ENCODE peak calls at places on chromosomes 3 and 15, in six cellular contexts. J is heart right ventricle, C is psoas muscle, B is fibroblast of lung, A is left ventricle myocardium inferior, F is hepatocyte. N is an unnamed sample.
A peak's percentile ranks its signal among the peaks of the same experiment; 100 is the strongest.

GRCh38 chr15:73244333-73244732 is 124.4 kb downstream of the HCN4 start:
- DNase-seq in J (no peak), C (no peak), B (no peak), A (no peak), F (peak; percentile 42), N (no peak)

GRCh38 chr15:64246364-64247189 is 83.8 kb upstream of the PPIB start:
- DNase-seq in J (no peak), C (no peak), B (peak; percentile 95), A (no peak), F (peak; percentile 48), N (no peak)

GRCh38 chr3:74624301-74624700 is 9.8 kb upstream of the CNTN3 start:
- DNase-seq in J (no peak), C (no peak), B (peak; percentile 67), A (no peak), F (no peak), N (no peak)

GRCh38 chr3:73353661-73354217 is 271.0 kb downstream of the PDZRN3 start:
- DNase-seq in J (no peak), C (no peak), B (peak; percentile 50), A (no peak), F (no peak), N (no peak)

GRCh38 chr15:92580521-92580920 is 75.1 kb downstream of the FAM174B start:
- DNase-seq in J (no peak), C (no peak), B (no peak), A (no peak), F (no peak), N (no peak)

GRCh38 chr3:187025656-187026320 is 95.5 kb downstream of the ST6GAL1 start:
- DNase-seq in J (no peak), C (no peak), B (no peak), A (no peak), F (no peak), N (no peak)

GRCh38 chr3:98945006-98945626 is 43.6 kb upstream of the DCBLD2 start:
- DNase-seq in J (no peak), C (no peak), B (peak; percentile 91), A (no peak), F (no peak), N (no peak)

GRCh38 chr15:95653361-95653805 is 677.1 kb upstream of the NR2F2 start:
- DNase-seq in J (no peak), C (no peak), B (no peak), A (no peak), F (peak; percentile 10), N (no peak)

GRCh38 chr3:122576174-122576940 is 1.1 kb upstream of the PARP15 start:
- DNase-seq in J (no peak), C (no peak), B (no peak), A (no peak), F (no peak), N (no peak)

GRCh38 chr3:120039642-120040610 is 54.3 kb downstream of the GSK3B start:
- DNase-seq in J (no peak), C (no peak), B (no peak), A (no peak), F (peak; percentile 78), N (no peak)

GRCh38 chr15:92880796-92881569 is 19.1 kb upstream of the CHD2 start:
- DNase-seq in J (no peak), C (no peak), B (no peak), A (no peak), F (peak; percentile 37), N (no peak)

GRCh38 chr15:85142324-85142723 is 160.7 kb downstream of the PDE8A start:
- DNase-seq in J (no peak), C (no peak), B (peak; percentile 70), A (no peak), F (no peak), N (no peak)

GRCh38 chr15:85858586-85859375 is 64.1 kb upstream of the KLHL25 start:
- DNase-seq in J (peak; percentile 61), C (peak; percentile 70), B (peak; percentile 39), A (peak; percentile 50), F (peak; percentile 87), N (peak; percentile 75)

GRCh38 chr3:168044049-168044448 is 51.7 kb downstream of the GOLIM4 start:
- DNase-seq in J (no peak), C (no peak), B (no peak), A (no peak), F (no peak), N (no peak)

GRCh38 chr3:125357032-125357658 is 18.0 kb downstream of the ZNF148 start:
- DNase-seq in J (peak; percentile 69), C (peak; percentile 50), B (peak; percentile 62), A (peak; percentile 55), F (peak; percentile 29), N (peak; percentile 46)

GRCh38 chr15:68556139-68556990 is 22.4 kb upstream of the CORO2B start:
- DNase-seq in J (no peak), C (no peak), B (no peak), A (no peak), F (no peak), N (peak; percentile 28)

GRCh38 chr3:38986901-38987300 is 64.8 kb downstream of the SCN11A start:
- DNase-seq in J (no peak), C (no peak), B (no peak), A (no peak), F (no peak), N (no peak)

GRCh38 chr15:76206325-76206976 is 104.8 kb downstream of the ETFA start:
- DNase-seq in J (peak; percentile 85), C (peak; percentile 82), B (peak; percentile 67), A (peak; percentile 85), F (peak; percentile 68), N (peak; percentile 88)

GRCh38 chr3:169678122-169678521 is 14.6 kb upstream of the MECOM start:
- DNase-seq in J (no peak), C (no peak), B (no peak), A (no peak), F (no peak), N (no peak)

GRCh38 chr3:178562869-178563232 is 26.6 kb downstream of the KCNMB2 start:
- DNase-seq in J (no peak), C (no peak), B (peak; percentile 7), A (no peak), F (no peak), N (no peak)

GRCh38 chr15:54659668-54660067 is 537.1 kb downstream of the RSL24D1 start:
- DNase-seq in J (no peak), C (no peak), B (no peak), A (no peak), F (no peak), N (no peak)

GRCh38 chr3:66038726-66039589 is at the start of gene MAGI1:
- DNase-seq in J (peak; percentile 89), C (peak; percentile 88), B (peak; percentile 96), A (peak; percentile 87), F (peak; percentile 97), N (peak; percentile 69)

GRCh38 chr15:68277131-68277604 is 377 bp upstream of the FEM1B start:
- DNase-seq in J (no peak), C (no peak), B (peak; percentile 65), A (no peak), F (peak; percentile 70), N (peak; percentile 62)

GRCh38 chr15:74821790-74822158 is 4.7 kb upstream of the CPLX3 start:
- DNase-seq in J (no peak), C (no peak), B (no peak), A (no peak), F (no peak), N (no peak)
- H3K27me3 ChIP-seq in J (peaks cover 9% of the 10 kb centered on the region), C (no peaks in the 10 kb centered on the region), B (peaks cover 17% of the 10 kb centered on the region), A (peaks cover 25% of the 10 kb centered on the region), F (peaks cover 12% of the 10 kb centered on the region), N (no peaks in the 10 kb centered on the region)

GRCh38 chr3:184236636-184237035 is 7.3 kb downstream of the VWA5B2 start:
- DNase-seq in J (no peak), C (no peak), B (no peak), A (no peak), F (no peak), N (no peak)

GRCh38 chr3:184237772-184238171 is 8.4 kb downstream of the VWA5B2 start:
- DNase-seq in J (no peak), C (no peak), B (no peak), A (no peak), F (no peak), N (no peak)

GRCh38 chr3:184238246-184238818 is 8.9 kb downstream of the VWA5B2 start:
- DNase-seq in J (no peak), C (no peak), B (no peak), A (no peak), F (no peak), N (no peak)

GRCh38 chr3:184236033-184236410 is 6.6 kb downstream of the VWA5B2 start:
- DNase-seq in J (no peak), C (no peak), B (no peak), A (no peak), F (no peak), N (no peak)

DNA sequence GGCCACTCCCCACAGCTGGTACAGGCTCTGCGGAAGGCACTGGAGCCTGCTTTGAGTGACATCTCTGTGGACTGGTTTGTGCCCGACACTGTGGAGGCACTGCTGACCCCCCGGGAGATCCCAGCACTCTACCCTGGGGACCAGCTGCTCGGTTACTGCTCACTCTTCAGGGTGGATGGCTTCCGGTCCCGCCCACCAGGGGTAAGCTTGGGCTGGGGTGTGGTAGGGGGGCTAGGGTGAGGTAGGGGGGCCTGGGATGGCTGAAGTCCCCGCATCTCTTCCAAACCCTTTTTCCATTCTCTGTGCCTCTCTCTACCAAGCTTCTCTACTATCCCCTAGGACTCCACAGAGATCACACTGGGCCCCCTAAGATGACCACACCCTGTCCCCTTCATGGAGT is 7.8 kb downstream of the VWA5B2 start:
- DNase-seq in J (no peak), C (no peak), B (no peak), A (no peak), F (no peak), N (no peak)
- H3K27me3 ChIP-seq in J (peaks cover 16% of the 10 kb centered on the region), C (peaks cover 8% of the 10 kb centered on the region), B (peaks cover 7% of the 10 kb centered on the region), A (peaks cover 56% of the 10 kb centered on the region), F (peaks cover 8% of the 10 kb centered on the region), N (no peaks in the 10 kb centered on the region)

GRCh38 chr3:12116892-12117291 is 41.8 kb downstream of the TIMP4 start:
- DNase-seq in J (no peak), C (no peak), B (no peak), A (no peak), F (no peak), N (no peak)

GRCh38 chr3:12117473-12117872 is 41.2 kb downstream of the TIMP4 start:
- DNase-seq in J (no peak), C (no peak), B (no peak), A (no peak), F (no peak), N (no peak)

GRCh38 chr3:12120374-12121140 is 38.2 kb downstream of the TIMP4 start:
- DNase-seq in J (no peak), C (no peak), B (no peak), A (no peak), F (no peak), N (no peak)

GRCh38 chr3:12121466-12121865 is 37.2 kb downstream of the TIMP4 start:
- DNase-seq in J (no peak), C (no peak), B (no peak), A (no peak), F (no peak), N (no peak)

DNA sequence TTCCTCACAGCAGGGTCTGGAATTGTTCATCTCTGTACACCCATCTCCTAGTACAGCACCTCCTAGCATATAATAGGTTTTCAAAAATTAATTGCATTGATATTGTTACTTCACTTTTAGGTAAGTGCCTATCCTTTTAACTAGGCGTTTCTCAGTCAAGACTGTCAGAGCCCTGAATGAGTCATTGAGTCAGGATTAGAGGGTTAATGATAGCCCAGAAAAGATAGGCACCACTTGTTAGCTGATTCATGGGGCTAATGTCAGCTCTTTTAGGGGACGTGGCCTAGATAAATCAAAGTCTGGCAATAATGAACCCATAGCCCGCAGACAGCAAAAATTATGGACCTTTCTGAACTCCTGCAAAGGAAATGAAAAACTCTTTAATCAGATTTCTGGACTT is 42.9 kb downstream of the TIMP4 start:
- DNase-seq in J (no peak), C (no peak), B (no peak), A (no peak), F (no peak), N (no peak)
- H3K27me3 ChIP-seq in J (peaks cover 17% of the 10 kb centered on the region), C (no peaks in the 10 kb centered on the region), B (peaks cover 7% of the 10 kb centered on the region), A (peaks cover 45% of the 10 kb centered on the region), F (peaks cover 5% of the 10 kb centered on the region), N (no peaks in the 10 kb centered on the region)

GRCh38 chr15:46707452-46707851 is 1009.9 kb upstream of the SEMA6D start:
- DNase-seq in J (no peak), C (no peak), B (no peak), A (no peak), F (no peak), N (no peak)
- H3K27me3 ChIP-seq in J (no peaks in the 10 kb centered on the region), C (no peaks in the 10 kb centered on the region), B (no peaks in the 10 kb centered on the region), A (no peaks in the 10 kb centered on the region), F (no peaks in the 10 kb centered on the region), N (no peaks in the 10 kb centered on the region)